ENCODE peak calls at places on chromosomes 5 and 9, in seven cellular contexts. G is H4; F is HTR-8/SVneo; K is hypothalamus; D is cardiac muscle cell; V is central memory CD8-positive, alpha-beta T cell; P is OCI-LY7. H is an unnamed sample.

GRCh38 chr9:137280478-137281344 is 3.2 kb downstream of the TOR4A start:
- DNase-seq in G (no peak), F (no peak), K (no peak), D (peak), V (no peak), P (no peak), H (peak)

GRCh38 chr9:134061688-134062371 is 6.0 kb downstream of the BRD3 start:
- DNase-seq in G (no peak), F (no peak), K (no peak), D (no peak), V (no peak), P (no peak), H (no peak)

GRCh38 chr5:5523066-5523505 is 100.6 kb downstream of the ICE1 start:
- DNase-seq in G (peak), F (no peak), K (no peak), D (no peak), V (no peak), P (peak), H (peak)

GRCh38 chr5:151079838-151080619 is 805 bp downstream of the TNIP1 start:
- DNase-seq in G (no peak), F (no peak), K (no peak), D (no peak), V (no peak), P (no peak), H (no peak)

GRCh38 chr9:134556531-134557068 is 85.0 kb upstream of the COL5A1 start:
- DNase-seq in G (no peak), F (no peak), K (no peak), D (no peak), V (no peak), P (no peak), H (no peak)

GRCh38 chr5:67971223-67971830 is 244.2 kb upstream of the PIK3R1 start:
- DNase-seq in G (peak), F (no peak), K (no peak), D (no peak), V (no peak), P (no peak), H (peak)

GRCh38 chr5:74767579-74767913 is 497 bp downstream of the NSA2 start:
- DNase-seq in G (peak), F (peak), K (no peak), D (peak), V (no peak), P (peak), H (peak)

GRCh38 chr5:124957063-124957462 is 210.6 kb upstream of the ZNF608 start:
- DNase-seq in G (no peak), F (no peak), K (no peak), D (no peak), V (no peak), P (no peak), H (no peak)

GRCh38 chr9:89826186-89826585 is 221.4 kb downstream of the GADD45G start:
- DNase-seq in G (no peak), F (no peak), K (no peak), D (no peak), V (no peak), P (no peak), H (no peak)

GRCh38 chr5:122137702-122138101 is 8.4 kb downstream of the ZNF474 start:
- DNase-seq in G (no peak), F (no peak), K (no peak), D (no peak), V (no peak), P (no peak), H (no peak)

H was measured in A673.